ENCODE peak calls at places on chromosome 2, in six cellular contexts. One of them, this sample, is unnamed.

GRCh38 chr2:100053087-100053486 is 89.3 kb downstream of the AFF3 start:
- DNase-seq in prostate gland: no peak
- DNase-seq in testis: no peak
- DNase-seq in A549: no peak
- DNase-seq in ovary: no peak
- DNase-seq in right lobe of liver: no peak
- DNase-seq in this sample: no peak

GRCh38 chr2:219073413-219074129 is 12.8 kb upstream of the IHH start:
- DNase-seq in right lobe of liver: no peak
- DNase-seq in prostate gland: peak; percentile 60
- DNase-seq in ovary: peak; percentile 26
- DNase-seq in A549: peak; percentile 73
- DNase-seq in testis: peak; percentile 51
- DNase-seq in this sample: no peak

GRCh38 chr2:42435641-42436040 is 58.1 kb downstream of the KCNG3 start:
- DNase-seq in testis: no peak
- DNase-seq in right lobe of liver: no peak
- DNase-seq in ovary: no peak
- DNase-seq in A549: no peak
- DNase-seq in prostate gland: no peak
- DNase-seq in this sample: no peak

GRCh38 chr2:102801098-102801718 is 39.4 kb downstream of the TMEM182 start:
- DNase-seq in right lobe of liver: peak; percentile 31
- DNase-seq in testis: peak; percentile 83
- DNase-seq in prostate gland: no peak
- DNase-seq in A549: peak; percentile 82
- DNase-seq in ovary: no peak
- DNase-seq in this sample: no peak

GRCh38 chr2:66805136-66805535 is 370.2 kb downstream of the MEIS1 start:
- DNase-seq in testis: no peak
- DNase-seq in right lobe of liver: no peak
- DNase-seq in prostate gland: no peak
- DNase-seq in A549: no peak
- DNase-seq in ovary: no peak
- DNase-seq in this sample: no peak

GRCh38 chr2:106708189-106708588 is 177.8 kb downstream of the ST6GAL2 start:
- DNase-seq in right lobe of liver: no peak
- DNase-seq in A549: no peak
- DNase-seq in ovary: no peak
- DNase-seq in prostate gland: no peak
- DNase-seq in testis: peak; percentile 56
- DNase-seq in this sample: no peak

GRCh38 chr2:167331636-167332232 is 443.5 kb downstream of the XIRP2 start:
- DNase-seq in prostate gland: no peak
- DNase-seq in ovary: no peak
- DNase-seq in testis: peak; percentile 45
- DNase-seq in A549: peak; percentile 11
- DNase-seq in right lobe of liver: no peak
- DNase-seq in this sample: no peak

GRCh38 chr2:143451622-143452021 is 322.4 kb downstream of the ARHGAP15 start:
- DNase-seq in right lobe of liver: no peak
- DNase-seq in prostate gland: no peak
- DNase-seq in ovary: no peak
- DNase-seq in testis: no peak
- DNase-seq in A549: peak; percentile 13
- DNase-seq in this sample: no peak

GRCh38 chr2:152411154-152411553 is 76.2 kb downstream of the FMNL2 start:
- DNase-seq in prostate gland: no peak
- DNase-seq in right lobe of liver: no peak
- DNase-seq in testis: no peak
- DNase-seq in A549: no peak
- DNase-seq in ovary: no peak
- DNase-seq in this sample: no peak

GRCh38 chr2:8669157-8669852 is 12.6 kb upstream of the ID2 start:
- DNase-seq in ovary: no peak
- DNase-seq in prostate gland: no peak
- DNase-seq in testis: peak; percentile 13
- DNase-seq in A549: no peak
- DNase-seq in right lobe of liver: no peak
- DNase-seq in this sample: no peak

GRCh38 chr2:64018715-64019082 is 529 bp downstream of the VPS54 start:
- DNase-seq in prostate gland: peak; percentile 38
- DNase-seq in right lobe of liver: no peak
- DNase-seq in ovary: peak; percentile 52
- DNase-seq in testis: peak; percentile 71
- DNase-seq in A549: no peak
- DNase-seq in this sample: peak; percentile 69

GRCh38 chr2:240465765-240466578 is 30.5 kb downstream of the GPC1 start:
- DNase-seq in testis: no peak
- DNase-seq in prostate gland: peak; percentile 3
- DNase-seq in right lobe of liver: no peak
- DNase-seq in ovary: no peak
- DNase-seq in A549: no peak
- DNase-seq in this sample: peak; percentile 11

GRCh38 chr2:74712223-74713053 is 58.4 kb downstream of the SEMA4F start:
- DNase-seq in ovary: no peak
- DNase-seq in prostate gland: no peak
- DNase-seq in A549: no peak
- DNase-seq in testis: no peak
- DNase-seq in right lobe of liver: no peak
- DNase-seq in this sample: no peak

GRCh38 chr2:111200333-111200879 is 79.7 kb downstream of the BCL2L11 start:
- DNase-seq in ovary: no peak
- DNase-seq in A549: no peak
- DNase-seq in prostate gland: no peak
- DNase-seq in right lobe of liver: no peak
- DNase-seq in testis: no peak
- DNase-seq in this sample: no peak

GRCh38 chr2:146004470-146004869 is 1484.6 kb upstream of the ZEB2 start:
- DNase-seq in prostate gland: no peak
- DNase-seq in ovary: no peak
- DNase-seq in testis: no peak
- DNase-seq in A549: no peak
- DNase-seq in right lobe of liver: no peak
- DNase-seq in this sample: no peak

GRCh38 chr2:15112216-15112615 is 448.9 kb downstream of the NBAS start:
- DNase-seq in prostate gland: no peak
- DNase-seq in ovary: no peak
- DNase-seq in A549: peak; percentile 45
- DNase-seq in testis: no peak
- DNase-seq in right lobe of liver: no peak
- DNase-seq in this sample: no peak

GRCh38 chr2:161004379-161004778 is 155.8 kb upstream of the TANK start:
- DNase-seq in prostate gland: no peak
- DNase-seq in ovary: no peak
- DNase-seq in right lobe of liver: no peak
- DNase-seq in testis: no peak
- DNase-seq in A549: peak; percentile 24
- DNase-seq in this sample: no peak

GRCh38 chr2:47072728-47073191 is 82.3 kb downstream of the STPG4 start:
- DNase-seq in prostate gland: no peak
- DNase-seq in right lobe of liver: no peak
- DNase-seq in ovary: peak; percentile 56
- DNase-seq in testis: no peak
- DNase-seq in A549: no peak
- DNase-seq in this sample: no peak

GRCh38 chr2:79369127-79369526 is 143.7 kb upstream of the CTNNA2 start:
- DNase-seq in testis: no peak
- DNase-seq in ovary: no peak
- DNase-seq in A549: no peak
- DNase-seq in prostate gland: no peak
- DNase-seq in right lobe of liver: no peak
- DNase-seq in this sample: no peak

GRCh38 chr2:197307236-197307932 is 3.2 kb downstream of the ANKRD44 start:
- DNase-seq in right lobe of liver: no peak
- DNase-seq in ovary: no peak
- DNase-seq in testis: no peak
- DNase-seq in A549: no peak
- DNase-seq in prostate gland: no peak
- DNase-seq in this sample: no peak

GRCh38 chr2:28981016-28981441 is at the start of gene TOGARAM2:
- DNase-seq in testis: peak; percentile 71
- DNase-seq in ovary: peak; percentile 58
- DNase-seq in right lobe of liver: no peak
- DNase-seq in prostate gland: peak; percentile 27
- DNase-seq in A549: no peak
- DNase-seq in this sample: no peak

GRCh38 chr2:227817940-227818568 is 4.4 kb downstream of the CCL20 start:
- DNase-seq in ovary: peak; percentile 46
- DNase-seq in testis: peak; percentile 56
- DNase-seq in prostate gland: peak; percentile 50
- DNase-seq in right lobe of liver: peak; percentile 85
- DNase-seq in A549: peak; percentile 99
- DNase-seq in this sample: peak; percentile 57

GRCh38 chr2:45190481-45190880 is 181.2 kb upstream of the SIX2 start:
- DNase-seq in ovary: no peak
- DNase-seq in testis: no peak
- DNase-seq in prostate gland: no peak
- DNase-seq in right lobe of liver: no peak
- DNase-seq in A549: peak; percentile 26
- DNase-seq in this sample: no peak

GRCh38 chr2:223315813-223316212 is 263.8 kb downstream of the KCNE4 start:
- DNase-seq in testis: no peak
- DNase-seq in ovary: no peak
- DNase-seq in A549: no peak
- DNase-seq in prostate gland: no peak
- DNase-seq in right lobe of liver: no peak
- DNase-seq in this sample: no peak

GRCh38 chr2:30267161-30267568 is 35.8 kb downstream of the LBH start:
- DNase-seq in ovary: no peak
- DNase-seq in testis: no peak
- DNase-seq in right lobe of liver: no peak
- DNase-seq in A549: no peak
- DNase-seq in prostate gland: no peak
- DNase-seq in this sample: peak; percentile 63

GRCh38 chr2:195477996-195478382 is 179.0 kb upstream of the SLC39A10 start:
- DNase-seq in prostate gland: no peak
- DNase-seq in ovary: no peak
- DNase-seq in right lobe of liver: no peak
- DNase-seq in testis: no peak
- DNase-seq in A549: no peak
- DNase-seq in this sample: no peak

GRCh38 chr2:195473802-195474201 is 183.2 kb upstream of the SLC39A10 start:
- DNase-seq in prostate gland: no peak
- DNase-seq in ovary: no peak
- DNase-seq in testis: peak; percentile 23
- DNase-seq in A549: no peak
- DNase-seq in right lobe of liver: no peak
- DNase-seq in this sample: no peak

GRCh38 chr2:195472835-195473234 is 184.2 kb upstream of the SLC39A10 start:
- DNase-seq in A549: no peak
- DNase-seq in ovary: no peak
- DNase-seq in right lobe of liver: no peak
- DNase-seq in prostate gland: no peak
- DNase-seq in testis: no peak
- DNase-seq in this sample: no peak

GRCh38 chr2:195477248-195477995 is 179.6 kb upstream of the SLC39A10 start:
- DNase-seq in right lobe of liver: no peak
- DNase-seq in A549: no peak
- DNase-seq in ovary: no peak
- DNase-seq in testis: no peak
- DNase-seq in prostate gland: no peak
- DNase-seq in this sample: no peak

GRCh38 chr2:195475336-195475735 is 181.7 kb upstream of the SLC39A10 start:
- DNase-seq in prostate gland: no peak
- DNase-seq in A549: no peak
- DNase-seq in right lobe of liver: no peak
- DNase-seq in testis: no peak
- DNase-seq in ovary: no peak
- DNase-seq in this sample: no peak
- TF ChIP-seq CTCF in prostate gland: no peak
- TF ChIP-seq CTCF in A549: no peak
- TF ChIP-seq CTCF in right lobe of liver: no peak
- TF ChIP-seq CTCF in testis: no peak
- TF ChIP-seq CTCF in ovary: no peak
- TF ChIP-seq CTCF in this sample: no peak

GRCh38 chr2:68367918-68368656 is 3.0 kb downstream of the PLEK start:
- DNase-seq in right lobe of liver: no peak
- DNase-seq in testis: no peak
- DNase-seq in A549: no peak
- DNase-seq in ovary: no peak
- DNase-seq in prostate gland: no peak
- DNase-seq in this sample: no peak
- TF ChIP-seq POLR2A in right lobe of liver: no peak
- TF ChIP-seq POLR2A in testis: no peak
- TF ChIP-seq POLR2A in A549: no peak
- TF ChIP-seq POLR2A in ovary: no peak
- TF ChIP-seq POLR2A in prostate gland: no peak
- TF ChIP-seq POLR2A in this sample: no peak

DNA sequence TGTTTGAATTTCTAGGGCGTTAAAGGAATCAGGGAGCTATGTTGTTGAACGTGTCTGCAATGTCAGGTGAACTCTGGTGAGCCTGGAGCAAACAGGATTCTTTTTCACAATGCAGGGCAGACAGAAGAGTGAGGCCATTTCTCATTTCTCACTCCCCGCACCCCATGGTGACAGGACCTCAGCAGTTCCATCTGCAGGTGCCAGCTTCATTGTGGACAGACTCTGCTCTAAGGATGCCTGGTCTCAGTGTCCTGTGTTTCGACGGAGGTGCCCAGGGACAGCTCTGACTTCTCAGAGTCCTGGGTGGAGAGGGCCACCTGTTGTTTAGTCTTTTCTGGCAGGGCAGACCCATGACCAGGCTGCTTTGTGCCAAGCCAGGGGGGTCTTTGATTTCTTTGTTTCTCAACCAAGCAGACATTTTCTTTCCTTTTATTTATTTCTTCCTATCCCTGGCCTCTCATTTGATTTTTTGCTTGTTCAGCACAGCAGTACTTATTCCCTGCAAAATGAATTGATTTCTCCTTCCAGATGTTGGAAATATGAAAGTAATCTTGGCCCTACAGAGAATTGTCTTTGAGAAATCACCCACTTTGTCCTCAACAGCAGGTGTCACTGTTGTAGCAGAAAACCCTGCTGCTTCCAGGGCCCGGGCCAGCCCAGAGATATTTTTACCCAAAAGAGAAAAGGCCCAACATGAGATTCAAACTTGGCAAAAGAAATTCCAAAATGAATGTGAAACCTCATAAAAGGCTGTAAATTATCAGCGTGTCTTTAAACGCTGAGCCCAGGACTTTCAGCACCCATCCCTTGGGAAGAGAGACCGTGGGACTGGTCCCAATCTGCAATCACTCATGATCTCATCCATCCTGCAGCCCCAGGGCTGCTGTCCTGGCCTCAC is 201.6 kb downstream of the RNF144A start:
- DNase-seq in ovary: peak; percentile 28
- DNase-seq in testis: peak; percentile 50
- DNase-seq in right lobe of liver: no peak
- DNase-seq in prostate gland: no peak
- DNase-seq in A549: peak; percentile 25
- DNase-seq in this sample: no peak
- TF ChIP-seq CTCF in ovary: peak; percentile 14
- TF ChIP-seq CTCF in testis: peak; percentile 37
- TF ChIP-seq CTCF in right lobe of liver: peak; percentile 30
- TF ChIP-seq CTCF in prostate gland: no peak
- TF ChIP-seq CTCF in A549: peak; percentile 74
- TF ChIP-seq CTCF in this sample: peak; percentile 13

DNA sequence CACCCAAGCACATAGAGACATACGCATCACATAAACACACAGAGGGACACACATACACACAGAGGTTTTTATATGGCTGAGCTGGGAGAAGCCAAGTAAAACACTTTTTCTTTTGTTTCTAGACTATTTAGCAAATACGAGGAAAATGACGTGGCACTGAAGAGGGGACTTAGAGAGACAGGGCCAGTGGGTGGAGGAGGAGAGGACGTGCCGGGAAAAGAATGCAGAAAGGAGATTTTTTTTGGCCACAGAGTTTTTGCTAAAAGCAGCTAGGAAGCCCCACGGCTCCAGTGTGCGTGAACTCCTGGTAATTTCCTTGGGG is 168.5 kb upstream of the KLF7 start:
- DNase-seq in prostate gland: no peak
- DNase-seq in A549: no peak
- DNase-seq in testis: no peak
- DNase-seq in right lobe of liver: no peak
- DNase-seq in ovary: no peak
- DNase-seq in this sample: no peak
- TF ChIP-seq POLR2A in prostate gland: no peak
- TF ChIP-seq POLR2A in A549: no peak
- TF ChIP-seq POLR2A in testis: no peak
- TF ChIP-seq POLR2A in right lobe of liver: no peak
- TF ChIP-seq POLR2A in ovary: no peak
- TF ChIP-seq POLR2A in this sample: no peak